ENCODE peak calls at places on chromosomes 7 and 10, in ten cellular contexts. N is occipital lobe; I is neural progenitor cell; O is uterus; D is A549; L is NAMALWA; Y is NCI-H1105; P is CD4-positive, alpha-beta T cell; S is stimulated activated CD4-positive, alpha-beta T cell treated with anti-CD3 and anti-CD28 coated beads, Interleukin-1b, Interleukin-23, amount 100 ng/mL, for 4 hours; W is amniotic epithelial cell. U is an unnamed sample.

GRCh38 chr10:20040012-20040411 is 223.8 kb downstream of the PLXDC2 start:
- DNase-seq in Y (no peak), S (no peak), W (peak), D (no peak), I (no peak), O (no peak), L (no peak), P (no peak), N (no peak), U (no peak)

GRCh38 chr7:132730126-132730525 is 153.9 kb upstream of the PLXNA4 start:
- DNase-seq in L (no peak), S (no peak), O (no peak), Y (no peak), D (no peak), P (no peak), I (no peak), W (no peak), N (no peak), U (no peak)

GRCh38 chr7:39688611-39689485 is 65.5 kb downstream of the RALA start:
- DNase-seq in P (no peak), N (no peak), S (no peak), O (no peak), Y (no peak), D (peak), W (no peak), L (no peak), I (no peak), U (no peak)

GRCh38 chr7:35029311-35029710 is 8.0 kb downstream of the DPY19L1 start:
- DNase-seq in L (no peak), N (no peak), W (no peak), P (no peak), S (no peak), Y (no peak), O (no peak), D (no peak), I (no peak), U (no peak)

GRCh38 chr7:137331378-137331777 is 12.2 kb downstream of the PTN start:
- DNase-seq in Y (peak), L (no peak), W (no peak), P (no peak), N (no peak), I (no peak), O (no peak), D (no peak), S (no peak), U (no peak)

GRCh38 chr7:73718905-73719805 is at the start of gene STX1A:
- DNase-seq in W (peak), P (peak), D (peak), Y (peak), L (peak), O (peak), I (peak), N (peak), S (peak), U (no peak)

GRCh38 chr7:51090411-51090810 is 226.2 kb downstream of the COBL start:
- DNase-seq in Y (no peak), N (no peak), L (no peak), O (no peak), P (no peak), S (no peak), D (no peak), W (no peak), I (peak), U (no peak)

GRCh38 chr10:88471909-88472308 is 111.2 kb downstream of the RNLS start:
- DNase-seq in D (no peak), S (no peak), P (no peak), L (no peak), W (peak), N (no peak), Y (no peak), O (no peak), I (peak), U (no peak)

GRCh38 chr10:71695502-71696476 is 23.8 kb downstream of the C10orf105 start:
- DNase-seq in D (no peak), N (no peak), I (no peak), Y (no peak), L (no peak), S (no peak), P (no peak), O (no peak), W (no peak), U (no peak)

GRCh38 chr10:25017247-25017590 is 807 bp downstream of the THNSL1 start:
- DNase-seq in S (peak), O (no peak), L (no peak), N (no peak), P (peak), I (peak), D (no peak), Y (peak), W (peak), U (no peak)

GRCh38 chr7:128221929-128222403 is 19.1 kb upstream of the LEP start:
- DNase-seq in N (no peak), O (no peak), D (peak), S (no peak), L (no peak), P (no peak), I (no peak), W (peak), Y (no peak), U (no peak)

GRCh38 chr7:148783801-148784527 is 85.3 kb downstream of the CUL1 start:
- DNase-seq in P (no peak), I (no peak), D (no peak), L (no peak), O (no peak), N (no peak), W (no peak), S (no peak), Y (peak), U (no peak)

GRCh38 chr10:34109952-34110702 is 705.0 kb downstream of the PARD3 start:
- DNase-seq in O (no peak), W (no peak), I (peak), Y (no peak), L (no peak), N (no peak), P (no peak), D (peak), S (no peak), U (no peak)

GRCh38 chr7:45695249-45695995 is 121.3 kb downstream of the ADCY1 start:
- DNase-seq in P (no peak), O (no peak), S (no peak), I (no peak), W (no peak), D (no peak), Y (no peak), N (no peak), L (no peak), U (no peak)

GRCh38 chr7:28954936-28955335 is 3.2 kb downstream of the TRIL start:
- DNase-seq in P (no peak), S (no peak), W (no peak), I (no peak), L (peak), Y (no peak), D (no peak), O (no peak), N (no peak), U (no peak)

GRCh38 chr10:72353963-72354355 is 760 bp downstream of the DNAJB12 start:
- DNase-seq in P (no peak), L (no peak), N (no peak), S (no peak), Y (no peak), O (no peak), W (peak), D (no peak), I (peak), U (no peak)

GRCh38 chr10:69961864-69962745 is 90.5 kb upstream of the MACROH2A2 start:
- DNase-seq in O (no peak), D (no peak), N (no peak), P (no peak), Y (no peak), L (no peak), I (no peak), S (no peak), W (no peak), U (no peak)

GRCh38 chr10:101974091-101974799 is 81.7 kb downstream of the ARMH3 start:
- DNase-seq in N (no peak), S (no peak), P (no peak), I (peak), D (no peak), Y (no peak), W (no peak), O (no peak), L (no peak), U (no peak)

GRCh38 chr10:84334806-84335205 is 6.4 kb downstream of the CCSER2 start:
- DNase-seq in W (no peak), N (no peak), S (no peak), P (no peak), O (no peak), I (no peak), Y (no peak), L (no peak), D (no peak), U (no peak)

GRCh38 chr7:15326044-15326644 is 235.7 kb downstream of the AGMO start:
- DNase-seq in W (peak), D (peak), P (no peak), N (no peak), L (peak), O (no peak), I (peak), Y (peak), S (no peak), U (no peak)

GRCh38 chr10:72637398-72637857 is 11.5 kb upstream of the MICU1 start:
- DNase-seq in I (no peak), W (peak), P (no peak), O (no peak), Y (no peak), L (no peak), N (no peak), D (peak), S (no peak), U (no peak)

GRCh38 chr10:11678074-11678793 is 63.9 kb upstream of the ECHDC3 start:
- DNase-seq in S (no peak), O (no peak), L (peak), P (no peak), Y (no peak), W (peak), I (no peak), D (no peak), N (no peak), U (no peak)

GRCh38 chr10:96831200-96831866 is 765 bp upstream of the LCOR start:
- DNase-seq in S (no peak), N (no peak), W (no peak), O (no peak), P (no peak), D (no peak), I (no peak), L (peak), Y (no peak), U (no peak)

GRCh38 chr7:152081088-152081487 is 55.6 kb downstream of the GALNT11 start:
- DNase-seq in L (no peak), O (no peak), Y (no peak), P (no peak), I (peak), S (no peak), N (no peak), D (peak), W (no peak), U (no peak)

GRCh38 chr7:117096297-117096696 is 143.0 kb downstream of the ST7 start:
- DNase-seq in P (no peak), I (no peak), L (no peak), O (no peak), N (no peak), W (no peak), S (no peak), D (no peak), Y (no peak), U (no peak)

GRCh38 chr7:84950836-84951235 is 236.0 kb downstream of the SEMA3D start:
- DNase-seq in P (no peak), W (peak), Y (no peak), L (no peak), D (peak), I (no peak), N (no peak), S (no peak), O (no peak), U (no peak)

GRCh38 chr7:137539111-137539715 is 195.7 kb upstream of the PTN start:
- DNase-seq in S (no peak), N (no peak), P (no peak), W (peak), D (no peak), Y (no peak), O (no peak), I (no peak), L (no peak), U (no peak)

GRCh38 chr10:75894761-75895160 is 463.3 kb downstream of the LRMDA start:
- DNase-seq in Y (no peak), D (no peak), S (no peak), I (no peak), W (no peak), O (no peak), L (no peak), P (no peak), N (no peak), U (no peak)

GRCh38 chr10:73865459-73866442 is 8.6 kb downstream of the CAMK2G start:
- DNase-seq in L (peak), W (no peak), P (peak), D (no peak), N (no peak), Y (no peak), O (no peak), S (no peak), I (no peak), U (no peak)

GRCh38 chr7:34837316-34837715 is 179.3 kb downstream of the NPSR1 start:
- DNase-seq in Y (no peak), L (no peak), N (no peak), P (no peak), W (no peak), I (no peak), D (no peak), S (no peak), O (no peak), U (no peak)

GRCh38 chr10:126201603-126202002 is 186.7 kb downstream of the ADAM12 start:
- DNase-seq in Y (no peak), I (no peak), W (no peak), P (no peak), N (no peak), S (no peak), O (no peak), D (no peak), L (no peak), U (no peak)

GRCh38 chr10:87557409-87557808 is 52.7 kb downstream of the MINPP1 start:
- DNase-seq in Y (no peak), P (no peak), I (no peak), S (no peak), L (no peak), O (no peak), D (no peak), N (no peak), W (no peak), U (no peak)

GRCh38 chr10:6838118-6838517 is 258.0 kb upstream of the PRKCQ start:
- DNase-seq in Y (no peak), P (no peak), I (no peak), O (no peak), W (no peak), N (no peak), S (no peak), L (peak), D (peak), U (no peak)

U was measured in cerebellar nuclear complex.